ENCODE peak calls at places on chromosomes 7 and 10, in five cellular contexts. U, A, R, E and J are unnamed samples.
A peak's percentile ranks its signal among the peaks of the same experiment; 100 is the strongest.

GRCh38 chr7:130896898-130897514 is 163.0 kb upstream of the KLF14 start:
- DNase-seq in U (peak; percentile 89), E (peak; percentile 77), A (peak; percentile 84), R (peak; percentile 58), J (peak; percentile 73)

GRCh38 chr10:97892961-97893360 is 43.3 kb downstream of the GOLGA7B start:
- DNase-seq in E (no peak), A (no peak), R (no peak), U (no peak), J (no peak)

GRCh38 chr7:55366461-55367138 is 1.5 kb downstream of the LANCL2 start:
- DNase-seq in R (no peak), U (no peak), A (no peak), E (peak; percentile 24), J (no peak)

GRCh38 chr10:59047180-59047579 is 129.3 kb upstream of the PHYHIPL start:
- DNase-seq in A (no peak), R (no peak), E (no peak), U (no peak), J (no peak)

GRCh38 chr7:107494910-107495309 is 25.1 kb downstream of the GPR22 start:
- DNase-seq in E (no peak), U (no peak), A (no peak), R (no peak), J (no peak)

GRCh38 chr7:127647636-127648035 is 4.4 kb upstream of the SND1 start:
- DNase-seq in R (no peak), U (no peak), A (no peak), E (no peak), J (no peak)

GRCh38 chr10:44004913-44005787 is 356.5 kb upstream of the ZNF32 start:
- DNase-seq in A (no peak), R (no peak), E (no peak), U (peak; percentile 80), J (peak; percentile 90)

GRCh38 chr10:133471300-133472109 is 17.8 kb downstream of the SCART1 start:
- DNase-seq in A (no peak), U (peak; percentile 66), E (no peak), R (no peak), J (no peak)

GRCh38 chr10:96413151-96413787 is 54.5 kb upstream of the OPALIN start:
- DNase-seq in E (no peak), A (no peak), R (no peak), U (peak; percentile 83), J (no peak)

GRCh38 chr7:158505683-158506082 is 81.9 kb downstream of the PTPRN2 start:
- DNase-seq in R (no peak), E (no peak), U (no peak), A (no peak), J (no peak)

GRCh38 chr7:121485457-121486243 is 89.5 kb upstream of the FAM3C start:
- DNase-seq in U (no peak), R (no peak), E (peak; percentile 23), A (no peak), J (peak; percentile 93)

GRCh38 chr10:103584216-103585010 is 90.9 kb downstream of the NEURL1 start:
- DNase-seq in R (peak; percentile 51), E (peak; percentile 42), U (no peak), A (no peak), J (no peak)

GRCh38 chr7:98617051-98617959 is at the start of gene NPTX2:
- DNase-seq in U (no peak), R (no peak), A (no peak), E (no peak), J (no peak)

GRCh38 chr10:64586930-64587503 is 1065.8 kb downstream of the REEP3 start:
- DNase-seq in E (peak; percentile 2), A (no peak), U (no peak), R (no peak), J (peak; percentile 2)

GRCh38 chr7:116525913-116526857 is 1.3 kb downstream of the CAV1 start:
- DNase-seq in A (peak; percentile 88), R (peak; percentile 26), E (peak; percentile 83), U (peak; percentile 95), J (peak; percentile 99)

GRCh38 chr10:96374639-96374984 is 15.8 kb upstream of the OPALIN start:
- DNase-seq in R (no peak), E (no peak), A (no peak), U (no peak), J (no peak)

GRCh38 chr10:11335167-11335652 is 276.2 kb downstream of the USP6NL start:
- DNase-seq in R (no peak), E (no peak), U (no peak), A (peak; percentile 27), J (peak; percentile 86)

GRCh38 chr10:44938938-44939337 is 20.7 kb upstream of the RASSF4 start:
- DNase-seq in U (no peak), E (no peak), R (no peak), A (no peak), J (no peak)

GRCh38 chr10:5665380-5666323 is 743 bp downstream of the ASB13 start:
- DNase-seq in U (no peak), A (no peak), E (no peak), R (no peak), J (no peak)

GRCh38 chr10:49347342-49347741 is 48.4 kb downstream of the C10orf71 start:
- DNase-seq in A (no peak), E (no peak), U (peak; percentile 30), R (no peak), J (no peak)

GRCh38 chr10:74738052-74738451 is 88.3 kb upstream of the KAT6B start:
- DNase-seq in A (peak; percentile 3), U (no peak), R (no peak), E (no peak), J (no peak)